ENCODE peak calls at places on chromosome 1, in nine cellular contexts. H, J, X, G, D, W, R, P and O are unnamed samples.

GRCh38 chr1:102002057-102002456 is 5.3 kb upstream of the OLFM3 start:
- DNase-seq in D (peak), G (no peak), P (no peak), J (no peak), R (no peak), H (no peak), W (no peak), X (no peak), O (no peak)

GRCh38 chr1:47432071-47433036 is 5.5 kb upstream of the FOXD2 start:
- DNase-seq in R (peak), J (peak), P (peak), D (peak), G (peak), H (peak), X (no peak), W (peak), O (no peak)

GRCh38 chr1:23899070-23899469 is 14.1 kb downstream of the CNR2 start:
- DNase-seq in R (no peak), G (no peak), X (no peak), P (no peak), J (no peak), W (no peak), H (no peak), D (no peak), O (no peak)

GRCh38 chr1:3469104-3469848 is 14.8 kb downstream of the ARHGEF16 start:
- DNase-seq in H (no peak), W (no peak), G (no peak), D (no peak), R (no peak), X (no peak), J (no peak), P (no peak), O (no peak)

GRCh38 chr1:71089536-71090270 is 8.9 kb upstream of the ZRANB2 start:
- DNase-seq in D (no peak), X (no peak), J (no peak), W (peak), H (no peak), R (no peak), P (no peak), G (no peak), O (no peak)

GRCh38 chr1:226809785-226810571 is 60.4 kb upstream of the PSEN2 start:
- DNase-seq in W (peak), R (no peak), G (peak), J (no peak), P (no peak), D (no peak), X (no peak), H (no peak), O (no peak)

GRCh38 chr1:5857508-5858090 is 134.6 kb downstream of the NPHP4 start:
- DNase-seq in W (no peak), P (no peak), R (no peak), H (no peak), D (no peak), X (no peak), J (no peak), G (no peak), O (no peak)

GRCh38 chr1:112457241-112457640 is 51.5 kb upstream of the WNT2B start:
- DNase-seq in R (no peak), D (no peak), H (no peak), J (no peak), W (peak), X (no peak), P (no peak), G (no peak), O (no peak)

GRCh38 chr1:53348491-53349368 is 20.9 kb upstream of the LRP8 start:
- DNase-seq in D (no peak), W (no peak), X (no peak), G (no peak), H (no peak), J (peak), R (peak), P (peak), O (no peak)